ENCODE peak calls at places on chromosomes 11 and 22, in eight cellular contexts. V is amniotic stem cell; W is foreskin fibroblast; R is mammary epithelial cell; X is activated CD4-positive, alpha-beta T cell treated with anti-CD3 and anti-CD28 coated beads, Interleukin-2, amount 50 U/mL, for 48 hours; J is kidney tubule cell; L is type B pancreatic cell; O is iris pigment epithelial cell. T is an unnamed sample.

GRCh38 chr11:111944651-111945051 is 7.5 kb downstream of the DIXDC1 start:
- DNase-seq in V (peak; percentile 44), W (peak; percentile 87), R (peak; percentile 88), X (no peak), J (peak; percentile 97), L (no peak), O (peak; percentile 97), T (peak; percentile 65)

GRCh38 chr11:43853766-43854165 is 26.9 kb upstream of the ALKBH3 start:
- DNase-seq in V (no peak), W (no peak), R (peak; percentile 76), X (no peak), J (no peak), L (no peak), O (peak; percentile 77), T (no peak)

GRCh38 chr11:2136209-2136951 is 2.8 kb downstream of the IGF2 start:
- DNase-seq in V (no peak), W (no peak), R (no peak), X (no peak), J (no peak), L (no peak), O (no peak), T (no peak)

GRCh38 chr11:2120359-2121100 is 18.7 kb downstream of the IGF2 start:
- DNase-seq in V (peak; percentile 16), W (peak; percentile 74), R (no peak), X (no peak), J (no peak), L (peak; percentile 68), O (no peak), T (no peak)

GRCh38 chr11:117414724-117415123 is 87.1 kb downstream of the CEP164 start:
- DNase-seq in V (no peak), W (no peak), R (no peak), X (no peak), J (no peak), L (no peak), O (no peak), T (no peak)

GRCh38 chr11:35107866-35108265 is 31.1 kb upstream of the CD44 start:
- DNase-seq in V (no peak), W (no peak), R (no peak), X (no peak), J (no peak), L (no peak), O (no peak), T (no peak)

GRCh38 chr11:597166-597725 is 18.5 kb downstream of the IRF7 start:
- DNase-seq in V (no peak), W (no peak), R (no peak), X (no peak), J (no peak), L (no peak), O (no peak), T (no peak)

GRCh38 chr11:706957-707816 is 1.2 kb downstream of the EPS8L2 start:
- DNase-seq in V (no peak), W (peak; percentile 73), R (peak; percentile 53), X (no peak), J (peak; percentile 90), L (peak; percentile 70), O (no peak), T (peak; percentile 89)

GRCh38 chr22:50146440-50147228 is 23.9 kb upstream of the PANX2 start:
- DNase-seq in V (no peak), W (peak; percentile 85), R (peak; percentile 54), X (no peak), J (peak; percentile 79), L (no peak), O (peak; percentile 78), T (peak; percentile 68)